ENCODE peak calls at places on chromosome 7, in six cellular contexts. W, M, A, N, S and U are unnamed samples.

GRCh38 chr7:22189741-22190140 is 167.2 kb downstream of the RAPGEF5 start:
- DNase-seq in W (no peak), S (no peak), N (no peak), M (no peak), A (no peak), U (no peak)

GRCh38 chr7:77543910-77544309 is 6.8 kb downstream of the PTPN12 start:
- DNase-seq in A (no peak), S (no peak), W (no peak), N (no peak), M (no peak), U (no peak)

GRCh38 chr7:74230446-74231231 is 20.8 kb downstream of the LAT2 start:
- DNase-seq in W (no peak), A (no peak), N (no peak), M (no peak), S (no peak), U (no peak)

GRCh38 chr7:40890088-40890692 is 755.4 kb downstream of the SUGCT start:
- DNase-seq in N (no peak), W (no peak), M (no peak), A (no peak), S (no peak), U (no peak)

GRCh38 chr7:45564886-45565455 is 9.2 kb upstream of the ADCY1 start:
- DNase-seq in W (no peak), S (no peak), N (no peak), A (no peak), M (no peak), U (no peak)

GRCh38 chr7:117828831-117829230 is 44.4 kb downstream of the CTTNBP2 start:
- DNase-seq in W (no peak), N (no peak), M (no peak), S (no peak), A (no peak), U (no peak)

GRCh38 chr7:27164381-27165088 is 802 bp downstream of the HOXA9 start:
- DNase-seq in N (no peak), S (no peak), M (peak), A (no peak), W (no peak), U (no peak)

GRCh38 chr7:36670585-36671431 is 53.5 kb downstream of the AOAH start:
- DNase-seq in N (peak), M (peak), S (peak), W (peak), A (no peak), U (peak)

GRCh38 chr7:120793213-120793936 is 64.6 kb downstream of the TSPAN12 start:
- DNase-seq in M (peak), N (no peak), W (no peak), S (no peak), A (no peak), U (no peak)

GRCh38 chr7:156523447-156524048 is 117.0 kb upstream of the RNF32 start:
- DNase-seq in N (no peak), A (no peak), S (no peak), M (no peak), W (no peak), U (no peak)

GRCh38 chr7:28738384-28738783 is 219.7 kb downstream of the TRIL start:
- DNase-seq in M (no peak), S (no peak), A (no peak), W (no peak), N (no peak), U (no peak)

GRCh38 chr7:130008941-130009847 is 42.0 kb downstream of the ZC3HC1 start:
- DNase-seq in S (no peak), N (no peak), M (peak), A (no peak), W (no peak), U (no peak)

GRCh38 chr7:24504871-24505270 is 68.4 kb upstream of the PALS2 start:
- DNase-seq in S (no peak), A (no peak), W (no peak), N (no peak), M (no peak), U (no peak)

GRCh38 chr7:95520136-95520535 is 34.4 kb downstream of the ASB4 start:
- DNase-seq in W (no peak), S (no peak), A (no peak), N (no peak), M (no peak), U (no peak)

GRCh38 chr7:24395512-24395911 is 111.5 kb downstream of the NPY start:
- DNase-seq in M (no peak), A (no peak), W (no peak), N (no peak), S (no peak), U (no peak)

GRCh38 chr7:29977926-29978652 is 11.5 kb downstream of the SCRN1 start:
- DNase-seq in S (no peak), A (no peak), M (no peak), N (no peak), W (no peak), U (no peak)

GRCh38 chr7:150403376-150404171 is 24.4 kb downstream of the ZNF775 start:
- DNase-seq in M (no peak), A (no peak), N (no peak), S (no peak), W (no peak), U (no peak)

GRCh38 chr7:27179503-27180430 is 5.3 kb downstream of the HOXA11 start:
- DNase-seq in N (peak), S (peak), W (peak), A (peak), M (peak), U (peak)

GRCh38 chr7:5773661-5774086 is 7.8 kb downstream of the RNF216 start:
- DNase-seq in M (peak), S (no peak), A (no peak), W (no peak), N (no peak), U (no peak)

GRCh38 chr7:2248984-2249694 is 7.1 kb downstream of the NUDT1 start:
- DNase-seq in M (peak), S (peak), A (no peak), W (peak), N (peak), U (no peak)

GRCh38 chr7:102287082-102287464 is 405 bp downstream of the SH2B2 start:
- DNase-seq in S (no peak), W (no peak), N (peak), M (no peak), A (no peak), U (no peak)

GRCh38 chr7:137986252-137987010 is 15.5 kb downstream of the CREB3L2 start:
- DNase-seq in S (no peak), W (no peak), A (no peak), M (peak), N (no peak), U (no peak)